ENCODE peak calls at places on chromosome 14, in five cellular contexts. P is H9, C is mesenchymal stem cell, F is mesendoderm, U is DND-41. M is an unnamed sample.
A peak's percentile ranks its signal among the peaks of the same experiment; 100 is the strongest.

GRCh38 chr14:92637228-92637627 is 111.2 kb downstream of the LGMN start:
- DNase-seq in F (peak; percentile 75), C (peak; percentile 47), U (no peak), P (peak; percentile 37), M (no peak)

GRCh38 chr14:21142357-21142756 is 13.5 kb downstream of the OR5AU1 start:
- DNase-seq in F (no peak), C (no peak), U (no peak), P (no peak), M (no peak)

GRCh38 chr14:23167006-23167847 is 16.2 kb downstream of the SLC7A8 start:
- DNase-seq in C (no peak), F (no peak), P (no peak), U (no peak), M (peak; percentile 34)

GRCh38 chr14:98580131-98580678 is 691.8 kb downstream of the BCL11B start:
- DNase-seq in C (no peak), F (peak; percentile 45), U (peak; percentile 44), P (no peak), M (peak; percentile 1)

GRCh38 chr14:38000340-38000739 is 207.4 kb upstream of the SSTR1 start:
- DNase-seq in C (no peak), P (no peak), U (no peak), F (no peak), M (no peak)

GRCh38 chr14:103136388-103137271 is 13.4 kb downstream of the TNFAIP2 start:
- DNase-seq in F (peak; percentile 84), P (peak; percentile 85), U (no peak), C (peak; percentile 77), M (peak; percentile 34)

GRCh38 chr14:96249016-96249415 is 7.0 kb upstream of the BDKRB1 start:
- DNase-seq in F (no peak), C (peak; percentile 93), U (no peak), P (no peak), M (peak; percentile 74)

GRCh38 chr14:101006008-101006407 is 102.5 kb upstream of the RTL1 start:
- DNase-seq in P (peak; percentile 15), U (peak; percentile 36), F (no peak), C (no peak), M (no peak)

GRCh38 chr14:103728721-103729120 is 13.1 kb downstream of the ZFYVE21 start:
- DNase-seq in F (no peak), C (no peak), P (no peak), U (no peak), M (no peak)

GRCh38 chr14:100286484-100287191 is 19.6 kb downstream of the SLC25A29 start:
- DNase-seq in P (peak; percentile 30), U (no peak), C (no peak), F (no peak), M (no peak)

GRCh38 chr14:57512221-57512620 is 18.6 kb upstream of the CCDC198 start:
- DNase-seq in C (no peak), P (no peak), U (no peak), F (no peak), M (no peak)

GRCh38 chr14:68482772-68483395 is 310.0 kb downstream of the ZFP36L1 start:
- DNase-seq in F (no peak), P (no peak), U (no peak), C (peak; percentile 31), M (no peak)

GRCh38 chr14:54138354-54139038 is 181.9 kb upstream of the BMP4 start:
- DNase-seq in C (peak; percentile 71), F (no peak), P (no peak), U (no peak), M (no peak)

GRCh38 chr14:90987140-90987539 is 73.3 kb downstream of the RPS6KA5 start:
- DNase-seq in U (no peak), C (no peak), P (no peak), F (no peak), M (no peak)

GRCh38 chr14:49982522-49982951 is 89.7 kb downstream of the ARF6 start:
- DNase-seq in F (no peak), U (no peak), P (no peak), C (peak; percentile 38), M (peak; percentile 93)
- H3K4me2 ChIP-seq in F (no peak overlapping the region), U (no peak overlapping the region), P (no peak overlapping the region), C (peak overlapping the region; percentile 70), M (peak overlapping the region; percentile 58)

DNA sequence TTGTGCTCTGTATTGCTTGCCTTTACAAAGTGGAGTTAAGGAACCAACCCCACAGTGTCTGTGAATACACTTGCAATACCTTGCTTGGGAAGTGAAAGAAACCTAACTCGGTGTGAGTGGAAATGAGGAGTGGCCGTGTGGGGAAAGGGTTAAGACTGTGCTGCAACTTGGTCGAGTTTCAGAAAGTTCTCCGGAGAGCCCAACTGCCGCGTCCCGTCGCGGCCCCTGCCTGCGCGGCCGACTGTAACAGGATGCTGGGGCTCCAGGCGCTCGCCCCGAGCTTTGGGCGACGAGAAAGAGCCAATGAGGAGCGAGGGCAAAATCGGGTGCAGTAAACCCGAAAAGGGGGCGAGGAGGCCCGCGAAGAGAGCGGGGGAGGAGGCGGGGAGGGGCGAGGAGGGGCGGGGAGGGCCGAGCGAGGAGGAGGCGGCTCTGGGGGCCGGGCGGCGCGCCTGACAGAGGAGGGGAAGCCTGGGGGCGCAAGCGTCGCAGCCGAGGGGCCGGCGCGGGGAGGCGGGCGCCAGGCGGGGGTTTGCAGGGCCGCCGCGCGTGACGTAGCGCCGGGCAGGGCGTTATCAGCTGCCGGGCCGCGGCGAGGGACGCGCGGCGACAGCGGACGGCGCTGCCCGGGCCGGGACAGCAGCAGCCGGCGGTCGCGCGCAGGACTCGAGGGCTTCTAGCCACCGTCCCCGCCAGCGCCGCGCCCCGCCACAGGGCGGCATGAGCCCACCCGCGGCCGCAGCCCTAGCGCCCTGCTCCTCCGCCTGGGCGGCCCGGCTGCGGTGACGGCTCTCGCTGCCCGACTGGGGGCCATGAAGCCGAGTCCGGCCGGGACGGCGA is at the start of gene DACT1:
- DNase-seq in P (peak; percentile 84), F (peak; percentile 80), C (peak; percentile 90), U (no peak), M (peak; percentile 78)
- H3K9ac ChIP-seq in P (peak within 1 kb of the TSS; percentile 75), F (peak within 1 kb of the TSS; percentile 81), C (peak within 1 kb of the TSS; percentile 81), U (no peak within 1 kb of the TSS), M (peak within 1 kb of the TSS; percentile 93)

GRCh38 chr14:32329690-32330290 is 692 bp downstream of the AKAP6 start:
- DNase-seq in P (no peak), C (no peak), F (no peak), U (no peak), M (no peak)
- H3K4me2 ChIP-seq in P (no peak overlapping the region), C (no peak overlapping the region), F (no peak overlapping the region), U (no peak overlapping the region), M (no peak overlapping the region)

GRCh38 chr14:106187176-106187670 is 660.8 kb downstream of the TMEM121 start:
- DNase-seq in C (no peak), F (no peak), P (no peak), U (no peak), M (no peak)
- H3K9ac ChIP-seq in C (no peak overlapping the region), F (no peak overlapping the region), P (no peak overlapping the region), U (no peak overlapping the region), M (no peak overlapping the region)

DNA sequence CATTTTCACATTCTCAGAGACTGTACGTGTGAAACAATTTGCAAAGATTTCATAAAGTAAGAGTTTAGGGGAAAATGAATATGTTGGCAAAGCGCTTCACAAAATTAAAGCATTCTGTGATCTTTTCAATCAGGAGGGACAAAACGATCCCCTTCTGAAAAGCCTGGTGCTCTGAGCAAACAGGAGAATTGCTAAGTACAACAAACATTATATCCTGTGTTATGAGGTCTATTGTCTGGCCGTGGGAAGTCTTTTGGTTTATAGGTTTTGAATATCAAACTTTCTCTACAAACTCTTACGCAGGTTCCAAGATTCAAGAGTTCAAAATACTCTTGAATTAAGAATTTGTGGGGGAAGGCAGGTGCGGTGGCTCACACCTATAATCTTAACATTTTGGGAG is 7.2 kb upstream of the FOXN3 start:
- DNase-seq in U (no peak), C (no peak), P (no peak), F (no peak), M (no peak)
- H3K4me2 ChIP-seq in U (no peak overlapping the region), C (no peak overlapping the region), P (no peak overlapping the region), F (no peak overlapping the region), M (no peak overlapping the region)

GRCh38 chr14:55220230-55220629 is 28.8 kb upstream of the DLGAP5 start:
- DNase-seq in P (no peak), F (no peak), U (no peak), C (no peak), M (no peak)
- H3K9ac ChIP-seq in P (no peak overlapping the region), F (no peak overlapping the region), U (no peak overlapping the region), C (no peak overlapping the region), M (no peak overlapping the region)

M was measured in astrocyte.